ENCODE peak calls at places on chromosomes 11 and 22, in five cellular contexts. J is neural progenitor cell, B is tibial nerve, O is mammary epithelial cell, P is pancreas. Y is an unnamed sample.

GRCh38 chr11:44226472-44226871 is 83.5 kb downstream of the ALX4 start:
- DNase-seq in P (no peak), J (no peak), O (no peak), B (no peak), Y (no peak)

GRCh38 chr11:90220391-90220790 is 2.5 kb downstream of the CHORDC1 start:
- DNase-seq in O (peak; percentile 57), B (no peak), J (no peak), P (no peak), Y (no peak)

GRCh38 chr11:42521994-42522393 is 789.8 kb upstream of the API5 start:
- DNase-seq in P (no peak), B (no peak), J (peak; percentile 13), O (peak; percentile 31), Y (no peak)

GRCh38 chr11:80521592-80521991 is 1080.8 kb upstream of the TENM4 start:
- DNase-seq in P (no peak), B (no peak), O (peak; percentile 56), J (no peak), Y (no peak)

GRCh38 chr11:134024420-134025085 is 44.3 kb upstream of the JAM3 start:
- DNase-seq in O (peak; percentile 87), P (no peak), J (no peak), B (no peak), Y (no peak)

GRCh38 chr22:35533365-35534029 is 7.1 kb upstream of the RASD2 start:
- DNase-seq in P (no peak), B (no peak), O (no peak), J (no peak), Y (no peak)

GRCh38 chr11:86447763-86448480 is 73.2 kb downstream of the CCDC81 start:
- DNase-seq in B (no peak), O (no peak), P (no peak), J (no peak), Y (no peak)

GRCh38 chr11:14542384-14542783 is 22.2 kb upstream of the PSMA1 start:
- DNase-seq in B (no peak), O (no peak), P (no peak), J (no peak), Y (no peak)

GRCh38 chr11:35163209-35163608 is 24.2 kb downstream of the CD44 start:
- DNase-seq in B (no peak), O (no peak), P (no peak), J (no peak), Y (no peak)

GRCh38 chr11:61293869-61294716 is 1.0 kb downstream of the VWCE start:
- DNase-seq in J (peak; percentile 57), O (peak; percentile 11), B (peak; percentile 28), P (no peak), Y (no peak)

GRCh38 chr11:35515224-35515623 is 10.2 kb downstream of the PAMR1 start:
- DNase-seq in B (no peak), O (peak; percentile 93), J (no peak), P (no peak), Y (no peak)

GRCh38 chr11:13663631-13664071 is 4.8 kb upstream of the FAR1 start:
- DNase-seq in J (no peak), P (no peak), B (no peak), O (peak; percentile 72), Y (no peak)

GRCh38 chr11:117884994-117885393 is 8.5 kb upstream of the FXYD6 start:
- DNase-seq in B (no peak), O (peak; percentile 11), P (no peak), J (no peak), Y (no peak)

GRCh38 chr22:44151661-44152060 is 29.1 kb upstream of the PARVG start:
- DNase-seq in P (no peak), O (peak; percentile 2), J (no peak), B (no peak), Y (no peak)

GRCh38 chr11:100563541-100564280 is 123.4 kb upstream of the ARHGAP42 start:
- DNase-seq in P (no peak), J (no peak), B (no peak), O (peak; percentile 3), Y (no peak)

GRCh38 chr11:128759597-128759996 is 65.7 kb downstream of the FLI1 start:
- DNase-seq in J (no peak), O (no peak), B (no peak), P (no peak), Y (no peak)

GRCh38 chr11:110565344-110565684 is 135.6 kb downstream of the FDX1 start:
- DNase-seq in J (peak; percentile 40), O (no peak), B (no peak), P (no peak), Y (no peak)

GRCh38 chr22:39661842-39662676 is 91.5 kb downstream of the CACNA1I start:
- DNase-seq in B (no peak), J (peak; percentile 78), P (peak; percentile 15), O (peak; percentile 25), Y (no peak)

GRCh38 chr11:78869293-78869692 is 294.6 kb upstream of the NARS2 start:
- DNase-seq in P (no peak), B (no peak), J (no peak), O (no peak), Y (no peak)

GRCh38 chr11:46296520-46297448 is 19.3 kb downstream of the CREB3L1 start:
- DNase-seq in B (no peak), O (no peak), P (no peak), J (peak; percentile 92), Y (peak; percentile 90)

GRCh38 chr11:31995031-31995430 is 95.8 kb upstream of the RCN1 start:
- DNase-seq in P (no peak), J (no peak), B (no peak), O (peak; percentile 4), Y (no peak)

GRCh38 chr11:119509969-119510401 is 87.0 kb upstream of the THY1 start:
- DNase-seq in O (peak; percentile 94), P (no peak), J (no peak), B (no peak), Y (no peak)

GRCh38 chr11:13012037-13012693 is 3.0 kb downstream of the RASSF10 start:
- DNase-seq in O (peak; percentile 17), J (peak; percentile 88), P (peak; percentile 34), B (no peak), Y (no peak)

DNA sequence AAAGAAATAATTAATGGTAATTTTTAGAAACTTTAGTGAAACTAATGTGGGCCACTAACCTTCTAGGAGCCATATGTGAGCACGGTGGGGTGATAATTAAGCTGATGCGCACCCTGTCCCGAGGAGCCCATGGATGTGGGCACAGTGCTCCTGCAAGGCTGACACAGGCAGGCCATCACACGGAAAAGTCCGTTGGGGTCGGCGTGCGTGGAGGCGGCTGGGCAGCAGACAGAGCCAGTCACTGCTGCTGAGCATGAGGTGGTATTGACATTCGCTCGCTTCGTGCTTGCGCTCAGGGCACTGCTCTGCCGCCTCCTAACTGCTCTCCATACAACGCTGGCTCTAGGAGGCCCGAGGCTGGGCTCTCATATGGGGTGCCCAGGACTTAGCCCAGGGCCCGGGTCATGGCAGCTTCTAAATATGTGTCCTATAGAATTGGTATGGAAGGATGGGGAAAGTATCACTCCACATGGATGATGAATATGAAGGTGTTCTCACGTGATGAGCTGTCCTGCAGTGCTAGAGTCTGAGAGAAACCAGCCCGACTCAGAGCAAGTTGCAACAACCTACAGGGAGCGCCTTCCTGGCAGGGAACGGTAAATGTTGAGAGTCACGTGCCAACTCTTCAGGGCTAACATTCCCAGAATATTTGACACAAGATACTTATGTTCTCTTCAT is 50.5 kb upstream of the ARFGAP3 start:
- DNase-seq in O (peak; percentile 52), P (no peak), B (no peak), J (no peak), Y (no peak)
- H3K27ac ChIP-seq in O (no peak overlapping the region), P (no peak overlapping the region), B (peak overlapping the region; percentile 59), J (no peak overlapping the region), Y (no peak overlapping the region)

DNA sequence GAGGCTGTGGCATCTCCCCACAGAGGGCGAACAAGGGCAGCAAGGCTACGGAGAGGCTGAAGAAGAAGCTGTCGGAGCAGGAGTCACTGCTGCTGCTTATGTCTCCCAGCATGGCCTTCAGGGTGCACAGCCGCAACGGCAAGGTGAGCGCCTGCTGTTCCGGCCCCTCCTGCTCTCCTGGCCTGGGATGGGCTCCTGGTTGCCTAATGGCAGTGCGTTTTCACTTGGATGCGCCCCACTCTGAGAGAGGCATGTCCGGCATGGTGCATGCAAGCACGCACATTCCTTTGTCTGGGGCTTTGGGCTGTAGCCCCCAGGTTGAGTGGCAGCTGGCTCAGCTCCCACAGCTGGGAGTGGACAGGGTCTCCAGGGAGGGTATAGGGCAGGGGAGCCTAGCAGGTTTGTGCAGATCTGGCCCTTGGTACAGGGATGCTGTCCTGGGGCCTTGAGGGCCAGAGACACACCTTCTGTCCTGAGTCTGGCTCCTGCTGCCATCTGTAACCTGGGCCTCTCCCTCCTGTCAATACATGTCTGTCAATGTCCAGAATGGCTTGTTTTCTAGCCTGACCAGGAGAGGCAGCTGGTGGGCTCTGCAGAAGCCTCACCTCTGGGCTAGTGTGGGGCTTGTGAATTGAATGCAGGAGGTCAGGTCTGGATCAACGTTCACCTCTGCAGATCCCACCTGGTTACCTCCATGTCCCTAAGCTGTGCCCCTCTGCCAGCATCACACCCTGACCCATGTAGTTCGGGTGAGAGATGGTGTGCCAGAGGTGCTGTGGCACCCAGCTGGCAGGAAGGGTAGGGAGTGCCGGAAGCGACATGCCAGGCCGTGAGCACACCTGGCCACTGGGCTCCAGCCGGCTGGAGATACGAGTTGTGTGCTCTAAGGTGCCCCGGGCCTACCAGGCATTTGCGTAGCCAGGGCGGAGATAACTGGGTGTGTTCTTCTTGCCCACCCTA is 107.1 kb downstream of the BCR start:
- DNase-seq in J (no peak), O (no peak), B (no peak), P (no peak), Y (no peak)
- H3K36me3 ChIP-seq in J (no peaks in the 10 kb centered on the region), O (peaks cover 13% of the 10 kb centered on the region), B (peaks cover 2% of the 10 kb centered on the region), P (no peaks in the 10 kb centered on the region), Y (peaks cover 47% of the 10 kb centered on the region)

DNA sequence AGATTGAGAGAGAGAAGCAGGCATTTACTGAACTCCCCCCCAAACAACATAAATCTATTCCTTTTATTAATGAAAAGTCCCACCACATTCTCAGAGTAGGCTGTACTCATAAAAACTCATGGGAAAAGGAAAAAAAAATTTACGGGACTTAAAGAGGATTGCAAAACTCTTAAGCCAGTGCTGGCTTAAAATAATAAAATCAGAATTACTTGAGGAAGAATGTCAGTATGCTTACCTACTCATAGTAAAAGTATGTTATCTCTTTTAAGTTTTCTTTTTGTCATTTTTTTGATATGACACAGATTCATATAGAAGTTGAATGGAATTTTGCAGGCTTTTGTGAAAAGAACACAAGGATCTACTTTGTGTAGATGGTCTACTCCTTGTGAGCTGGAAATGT is 126.3 kb downstream of the LUZP2 start:
- DNase-seq in O (no peak), P (no peak), B (no peak), J (no peak), Y (no peak)
- H3K4me1 ChIP-seq in O (no peaks in the 10 kb centered on the region), P (no peaks in the 10 kb centered on the region), B (no peaks in the 10 kb centered on the region), J (no peaks in the 10 kb centered on the region), Y (no peaks in the 10 kb centered on the region)

GRCh38 chr11:69836401-69836800 is 17.2 kb upstream of the FGF3 start:
- DNase-seq in O (no peak), J (no peak), P (no peak), B (no peak), Y (no peak)

GRCh38 chr11:69834811-69835800 is 15.9 kb upstream of the FGF3 start:
- DNase-seq in J (peak; percentile 78), B (no peak), O (no peak), P (no peak), Y (no peak)

GRCh38 chr11:69831985-69832384 is 12.8 kb upstream of the FGF3 start:
- DNase-seq in O (no peak), P (no peak), J (no peak), B (no peak), Y (no peak)

GRCh38 chr11:69832561-69833413 is 13.6 kb upstream of the FGF3 start:
- DNase-seq in P (no peak), B (no peak), J (peak; percentile 71), O (no peak), Y (no peak)

DNA sequence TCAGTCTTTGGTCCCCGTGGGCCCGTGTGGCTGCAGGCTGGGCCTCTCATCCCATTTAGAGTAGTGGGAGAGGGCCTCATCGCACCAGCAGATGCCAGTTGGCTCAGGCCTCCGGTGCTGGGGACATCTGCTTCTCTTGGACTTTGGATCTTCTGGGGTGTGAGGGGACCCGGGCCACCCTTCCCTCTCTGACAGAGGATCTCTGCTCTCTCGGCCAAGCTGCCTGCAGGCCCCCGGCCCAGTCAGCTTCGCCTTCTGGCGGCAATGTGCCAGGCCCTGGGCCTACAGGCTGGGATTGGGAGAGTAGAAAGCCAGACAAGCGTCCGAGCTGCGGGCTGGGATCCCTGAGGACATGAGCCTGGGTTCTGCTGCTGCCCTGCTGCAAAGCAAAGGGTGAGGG is 15.0 kb upstream of the FGF3 start:
- DNase-seq in J (no peak), O (no peak), B (no peak), P (no peak), Y (no peak)
- H3K27ac ChIP-seq in J (no peak overlapping the region), O (no peak overlapping the region), B (no peak overlapping the region), P (no peak overlapping the region), Y (no peak overlapping the region)